ENCODE peak calls at places on chromosomes 7 and 10, in six cellular contexts. One of them, this sample, is unnamed.

GRCh38 chr7:116525913-116526857 is 1.3 kb downstream of the CAV1 start:
- DNase-seq in stimulated activated CD4-positive, alpha-beta T cell treated with anti-CD3 and anti-CD28 coated beads, Interleukin-1b, Interleukin-23, amount 100 ng/mL, for 24 hours: no peak
- DNase-seq in memory B cell: peak; percentile 67
- DNase-seq in left ventricle myocardium superior: peak; percentile 92
- DNase-seq in putamen: peak; percentile 49
- DNase-seq in left colon: peak; percentile 74
- DNase-seq in this sample: no peak

GRCh38 chr7:12111461-12112405 is 99.4 kb upstream of the TMEM106B start:
- DNase-seq in putamen: peak; percentile 34
- DNase-seq in memory B cell: no peak
- DNase-seq in left colon: peak; percentile 20
- DNase-seq in stimulated activated CD4-positive, alpha-beta T cell treated with anti-CD3 and anti-CD28 coated beads, Interleukin-1b, Interleukin-23, amount 100 ng/mL, for 24 hours: no peak
- DNase-seq in left ventricle myocardium superior: no peak
- DNase-seq in this sample: no peak

GRCh38 chr10:124306520-124306919 is 112.2 kb downstream of the OAT start:
- DNase-seq in stimulated activated CD4-positive, alpha-beta T cell treated with anti-CD3 and anti-CD28 coated beads, Interleukin-1b, Interleukin-23, amount 100 ng/mL, for 24 hours: no peak
- DNase-seq in memory B cell: no peak
- DNase-seq in left colon: no peak
- DNase-seq in left ventricle myocardium superior: no peak
- DNase-seq in putamen: no peak
- DNase-seq in this sample: no peak

GRCh38 chr10:75612904-75613684 is 181.7 kb downstream of the LRMDA start:
- DNase-seq in left colon: no peak
- DNase-seq in memory B cell: no peak
- DNase-seq in left ventricle myocardium superior: no peak
- DNase-seq in putamen: peak; percentile 39
- DNase-seq in stimulated activated CD4-positive, alpha-beta T cell treated with anti-CD3 and anti-CD28 coated beads, Interleukin-1b, Interleukin-23, amount 100 ng/mL, for 24 hours: no peak
- DNase-seq in this sample: no peak

GRCh38 chr7:151491859-151492258 is 27.8 kb downstream of the RHEB start:
- DNase-seq in memory B cell: no peak
- DNase-seq in stimulated activated CD4-positive, alpha-beta T cell treated with anti-CD3 and anti-CD28 coated beads, Interleukin-1b, Interleukin-23, amount 100 ng/mL, for 24 hours: no peak
- DNase-seq in left colon: no peak
- DNase-seq in left ventricle myocardium superior: no peak
- DNase-seq in putamen: no peak
- DNase-seq in this sample: no peak

GRCh38 chr10:121087129-121087528 is 236.0 kb downstream of the WDR11 start:
- DNase-seq in memory B cell: no peak
- DNase-seq in left ventricle myocardium superior: no peak
- DNase-seq in putamen: no peak
- DNase-seq in stimulated activated CD4-positive, alpha-beta T cell treated with anti-CD3 and anti-CD28 coated beads, Interleukin-1b, Interleukin-23, amount 100 ng/mL, for 24 hours: no peak
- DNase-seq in left colon: no peak
- DNase-seq in this sample: no peak

GRCh38 chr7:51325937-51326336 is 9.3 kb upstream of the COBL start:
- DNase-seq in memory B cell: no peak
- DNase-seq in left colon: no peak
- DNase-seq in putamen: no peak
- DNase-seq in left ventricle myocardium superior: no peak
- DNase-seq in stimulated activated CD4-positive, alpha-beta T cell treated with anti-CD3 and anti-CD28 coated beads, Interleukin-1b, Interleukin-23, amount 100 ng/mL, for 24 hours: no peak
- DNase-seq in this sample: no peak

GRCh38 chr7:142432386-142432785 is 174.5 kb upstream of the PRSS58 start:
- DNase-seq in stimulated activated CD4-positive, alpha-beta T cell treated with anti-CD3 and anti-CD28 coated beads, Interleukin-1b, Interleukin-23, amount 100 ng/mL, for 24 hours: no peak
- DNase-seq in putamen: no peak
- DNase-seq in left colon: no peak
- DNase-seq in memory B cell: no peak
- DNase-seq in left ventricle myocardium superior: no peak
- DNase-seq in this sample: no peak

GRCh38 chr7:132386249-132386681 is 190.0 kb downstream of the PLXNA4 start:
- DNase-seq in memory B cell: no peak
- DNase-seq in putamen: peak; percentile 10
- DNase-seq in left ventricle myocardium superior: peak; percentile 71
- DNase-seq in left colon: peak; percentile 66
- DNase-seq in stimulated activated CD4-positive, alpha-beta T cell treated with anti-CD3 and anti-CD28 coated beads, Interleukin-1b, Interleukin-23, amount 100 ng/mL, for 24 hours: no peak
- DNase-seq in this sample: no peak

GRCh38 chr10:70762441-70763177 is 22.6 kb downstream of the TBATA start:
- DNase-seq in stimulated activated CD4-positive, alpha-beta T cell treated with anti-CD3 and anti-CD28 coated beads, Interleukin-1b, Interleukin-23, amount 100 ng/mL, for 24 hours: no peak
- DNase-seq in left ventricle myocardium superior: no peak
- DNase-seq in putamen: no peak
- DNase-seq in memory B cell: no peak
- DNase-seq in left colon: no peak
- DNase-seq in this sample: no peak

GRCh38 chr7:24587853-24588252 is 14.6 kb downstream of the PALS2 start:
- DNase-seq in memory B cell: peak; percentile 24
- DNase-seq in left ventricle myocardium superior: no peak
- DNase-seq in putamen: no peak
- DNase-seq in stimulated activated CD4-positive, alpha-beta T cell treated with anti-CD3 and anti-CD28 coated beads, Interleukin-1b, Interleukin-23, amount 100 ng/mL, for 24 hours: no peak
- DNase-seq in left colon: no peak
- DNase-seq in this sample: no peak

GRCh38 chr7:47416454-47417121 is 165.3 kb downstream of the TNS3 start:
- DNase-seq in putamen: no peak
- DNase-seq in stimulated activated CD4-positive, alpha-beta T cell treated with anti-CD3 and anti-CD28 coated beads, Interleukin-1b, Interleukin-23, amount 100 ng/mL, for 24 hours: no peak
- DNase-seq in left colon: no peak
- DNase-seq in left ventricle myocardium superior: no peak
- DNase-seq in memory B cell: no peak
- DNase-seq in this sample: no peak

GRCh38 chr10:89142562-89142961 is 64.6 kb downstream of the CH25H start:
- DNase-seq in left ventricle myocardium superior: no peak
- DNase-seq in memory B cell: no peak
- DNase-seq in stimulated activated CD4-positive, alpha-beta T cell treated with anti-CD3 and anti-CD28 coated beads, Interleukin-1b, Interleukin-23, amount 100 ng/mL, for 24 hours: no peak
- DNase-seq in left colon: no peak
- DNase-seq in putamen: no peak
- DNase-seq in this sample: no peak

GRCh38 chr7:30065746-30066145 is 37.5 kb downstream of the PLEKHA8 start:
- DNase-seq in stimulated activated CD4-positive, alpha-beta T cell treated with anti-CD3 and anti-CD28 coated beads, Interleukin-1b, Interleukin-23, amount 100 ng/mL, for 24 hours: no peak
- DNase-seq in putamen: no peak
- DNase-seq in left ventricle myocardium superior: no peak
- DNase-seq in memory B cell: no peak
- DNase-seq in left colon: no peak
- DNase-seq in this sample: no peak

GRCh38 chr10:11879387-11880168 is 56.4 kb downstream of the PROSER2 start:
- DNase-seq in stimulated activated CD4-positive, alpha-beta T cell treated with anti-CD3 and anti-CD28 coated beads, Interleukin-1b, Interleukin-23, amount 100 ng/mL, for 24 hours: no peak
- DNase-seq in putamen: no peak
- DNase-seq in left ventricle myocardium superior: no peak
- DNase-seq in left colon: no peak
- DNase-seq in memory B cell: no peak
- DNase-seq in this sample: no peak

GRCh38 chr7:157831901-157832810 is 495.4 kb downstream of the DNAJB6 start:
- DNase-seq in stimulated activated CD4-positive, alpha-beta T cell treated with anti-CD3 and anti-CD28 coated beads, Interleukin-1b, Interleukin-23, amount 100 ng/mL, for 24 hours: no peak
- DNase-seq in left ventricle myocardium superior: no peak
- DNase-seq in left colon: no peak
- DNase-seq in memory B cell: no peak
- DNase-seq in putamen: no peak
- DNase-seq in this sample: no peak

GRCh38 chr10:70656489-70656888 is 15.8 kb upstream of the ADAMTS14 start:
- DNase-seq in stimulated activated CD4-positive, alpha-beta T cell treated with anti-CD3 and anti-CD28 coated beads, Interleukin-1b, Interleukin-23, amount 100 ng/mL, for 24 hours: no peak
- DNase-seq in left ventricle myocardium superior: no peak
- DNase-seq in left colon: no peak
- DNase-seq in memory B cell: no peak
- DNase-seq in putamen: no peak
- DNase-seq in this sample: no peak

GRCh38 chr10:44955408-44956070 is 4.1 kb upstream of the RASSF4 start:
- DNase-seq in memory B cell: no peak
- DNase-seq in left ventricle myocardium superior: peak; percentile 71
- DNase-seq in putamen: no peak
- DNase-seq in left colon: no peak
- DNase-seq in stimulated activated CD4-positive, alpha-beta T cell treated with anti-CD3 and anti-CD28 coated beads, Interleukin-1b, Interleukin-23, amount 100 ng/mL, for 24 hours: no peak
- DNase-seq in this sample: no peak

GRCh38 chr10:109891105-109891504 is 32.2 kb downstream of the XPNPEP1 start:
- DNase-seq in left ventricle myocardium superior: no peak
- DNase-seq in left colon: no peak
- DNase-seq in stimulated activated CD4-positive, alpha-beta T cell treated with anti-CD3 and anti-CD28 coated beads, Interleukin-1b, Interleukin-23, amount 100 ng/mL, for 24 hours: no peak
- DNase-seq in putamen: no peak
- DNase-seq in memory B cell: no peak
- DNase-seq in this sample: no peak

GRCh38 chr10:79258894-79259293 is 88.4 kb upstream of the PPIF start:
- DNase-seq in memory B cell: no peak
- DNase-seq in putamen: no peak
- DNase-seq in stimulated activated CD4-positive, alpha-beta T cell treated with anti-CD3 and anti-CD28 coated beads, Interleukin-1b, Interleukin-23, amount 100 ng/mL, for 24 hours: no peak
- DNase-seq in left colon: no peak
- DNase-seq in left ventricle myocardium superior: no peak
- DNase-seq in this sample: no peak

GRCh38 chr10:5108658-5109416 is 14.6 kb downstream of the AKR1C3 start:
- DNase-seq in left ventricle myocardium superior: no peak
- DNase-seq in memory B cell: no peak
- DNase-seq in putamen: no peak
- DNase-seq in stimulated activated CD4-positive, alpha-beta T cell treated with anti-CD3 and anti-CD28 coated beads, Interleukin-1b, Interleukin-23, amount 100 ng/mL, for 24 hours: no peak
- DNase-seq in left colon: no peak
- DNase-seq in this sample: no peak

GRCh38 chr10:111098679-111099437 is 22.0 kb downstream of the ADRA2A start:
- DNase-seq in memory B cell: no peak
- DNase-seq in putamen: no peak
- DNase-seq in left colon: no peak
- DNase-seq in left ventricle myocardium superior: no peak
- DNase-seq in stimulated activated CD4-positive, alpha-beta T cell treated with anti-CD3 and anti-CD28 coated beads, Interleukin-1b, Interleukin-23, amount 100 ng/mL, for 24 hours: no peak
- DNase-seq in this sample: no peak

GRCh38 chr10:5830629-5831445 is 17.6 kb upstream of the GDI2 start:
- DNase-seq in memory B cell: no peak
- DNase-seq in left ventricle myocardium superior: no peak
- DNase-seq in putamen: no peak
- DNase-seq in left colon: no peak
- DNase-seq in stimulated activated CD4-positive, alpha-beta T cell treated with anti-CD3 and anti-CD28 coated beads, Interleukin-1b, Interleukin-23, amount 100 ng/mL, for 24 hours: no peak
- DNase-seq in this sample: no peak

GRCh38 chr7:24378871-24379608 is 95.0 kb downstream of the NPY start:
- DNase-seq in left colon: no peak
- DNase-seq in memory B cell: no peak
- DNase-seq in stimulated activated CD4-positive, alpha-beta T cell treated with anti-CD3 and anti-CD28 coated beads, Interleukin-1b, Interleukin-23, amount 100 ng/mL, for 24 hours: no peak
- DNase-seq in left ventricle myocardium superior: no peak
- DNase-seq in putamen: no peak
- DNase-seq in this sample: no peak

GRCh38 chr10:113712755-113713154 is 33.0 kb downstream of the CASP7 start:
- DNase-seq in left colon: peak; percentile 52
- DNase-seq in memory B cell: no peak
- DNase-seq in stimulated activated CD4-positive, alpha-beta T cell treated with anti-CD3 and anti-CD28 coated beads, Interleukin-1b, Interleukin-23, amount 100 ng/mL, for 24 hours: no peak
- DNase-seq in putamen: no peak
- DNase-seq in left ventricle myocardium superior: no peak
- DNase-seq in this sample: peak; percentile 67

GRCh38 chr10:70417568-70417967 is 13.6 kb downstream of the EIF4EBP2 start:
- DNase-seq in left ventricle myocardium superior: no peak
- DNase-seq in putamen: no peak
- DNase-seq in stimulated activated CD4-positive, alpha-beta T cell treated with anti-CD3 and anti-CD28 coated beads, Interleukin-1b, Interleukin-23, amount 100 ng/mL, for 24 hours: no peak
- DNase-seq in memory B cell: no peak
- DNase-seq in left colon: no peak
- DNase-seq in this sample: no peak

GRCh38 chr7:22120391-22121053 is 174.8 kb upstream of the CDCA7L start:
- DNase-seq in stimulated activated CD4-positive, alpha-beta T cell treated with anti-CD3 and anti-CD28 coated beads, Interleukin-1b, Interleukin-23, amount 100 ng/mL, for 24 hours: no peak
- DNase-seq in left ventricle myocardium superior: no peak
- DNase-seq in memory B cell: no peak
- DNase-seq in left colon: no peak
- DNase-seq in putamen: no peak
- DNase-seq in this sample: no peak

GRCh38 chr7:81110673-81111072 is 191.8 kb upstream of the SEMA3C start:
- DNase-seq in left colon: no peak
- DNase-seq in left ventricle myocardium superior: no peak
- DNase-seq in memory B cell: no peak
- DNase-seq in putamen: no peak
- DNase-seq in stimulated activated CD4-positive, alpha-beta T cell treated with anti-CD3 and anti-CD28 coated beads, Interleukin-1b, Interleukin-23, amount 100 ng/mL, for 24 hours: no peak
- DNase-seq in this sample: no peak

GRCh38 chr7:141511370-141512335 is 39.6 kb upstream of the AGK start:
- DNase-seq in left ventricle myocardium superior: peak; percentile 34
- DNase-seq in left colon: peak; percentile 14
- DNase-seq in putamen: peak; percentile 45
- DNase-seq in stimulated activated CD4-positive, alpha-beta T cell treated with anti-CD3 and anti-CD28 coated beads, Interleukin-1b, Interleukin-23, amount 100 ng/mL, for 24 hours: no peak
- DNase-seq in memory B cell: no peak
- DNase-seq in this sample: no peak

GRCh38 chr7:108561047-108561619 is 8.4 kb downstream of the THAP5 start:
- DNase-seq in left colon: no peak
- DNase-seq in stimulated activated CD4-positive, alpha-beta T cell treated with anti-CD3 and anti-CD28 coated beads, Interleukin-1b, Interleukin-23, amount 100 ng/mL, for 24 hours: no peak
- DNase-seq in left ventricle myocardium superior: no peak
- DNase-seq in memory B cell: no peak
- DNase-seq in putamen: no peak
- DNase-seq in this sample: no peak

GRCh38 chr7:149011491-149011890 is 16.8 kb downstream of the PDIA4 start:
- DNase-seq in memory B cell: no peak
- DNase-seq in left ventricle myocardium superior: no peak
- DNase-seq in stimulated activated CD4-positive, alpha-beta T cell treated with anti-CD3 and anti-CD28 coated beads, Interleukin-1b, Interleukin-23, amount 100 ng/mL, for 24 hours: no peak
- DNase-seq in putamen: no peak
- DNase-seq in left colon: no peak
- DNase-seq in this sample: no peak

GRCh38 chr10:103736763-103737162 is 118.6 kb downstream of the SH3PXD2A start:
- DNase-seq in stimulated activated CD4-positive, alpha-beta T cell treated with anti-CD3 and anti-CD28 coated beads, Interleukin-1b, Interleukin-23, amount 100 ng/mL, for 24 hours: no peak
- DNase-seq in memory B cell: no peak
- DNase-seq in left ventricle myocardium superior: no peak
- DNase-seq in putamen: no peak
- DNase-seq in left colon: no peak
- DNase-seq in this sample: no peak

GRCh38 chr7:36638140-36638539 is 86.2 kb downstream of the AOAH start:
- DNase-seq in left colon: no peak
- DNase-seq in putamen: no peak
- DNase-seq in memory B cell: no peak
- DNase-seq in left ventricle myocardium superior: no peak
- DNase-seq in stimulated activated CD4-positive, alpha-beta T cell treated with anti-CD3 and anti-CD28 coated beads, Interleukin-1b, Interleukin-23, amount 100 ng/mL, for 24 hours: no peak
- DNase-seq in this sample: no peak

GRCh38 chr7:16266877-16267276 is 154.5 kb downstream of the CRPPA start:
- DNase-seq in stimulated activated CD4-positive, alpha-beta T cell treated with anti-CD3 and anti-CD28 coated beads, Interleukin-1b, Interleukin-23, amount 100 ng/mL, for 24 hours: no peak
- DNase-seq in left colon: no peak
- DNase-seq in memory B cell: no peak
- DNase-seq in putamen: no peak
- DNase-seq in left ventricle myocardium superior: no peak
- DNase-seq in this sample: no peak

GRCh38 chr7:82562716-82563404 is 119.3 kb upstream of the CACNA2D1 start:
- DNase-seq in putamen: no peak
- DNase-seq in left colon: no peak
- DNase-seq in stimulated activated CD4-positive, alpha-beta T cell treated with anti-CD3 and anti-CD28 coated beads, Interleukin-1b, Interleukin-23, amount 100 ng/mL, for 24 hours: no peak
- DNase-seq in memory B cell: no peak
- DNase-seq in left ventricle myocardium superior: no peak
- DNase-seq in this sample: no peak

GRCh38 chr10:10796774-10797415 is 220.8 kb upstream of the CELF2 start:
- DNase-seq in putamen: no peak
- DNase-seq in left colon: no peak
- DNase-seq in left ventricle myocardium superior: no peak
- DNase-seq in memory B cell: no peak
- DNase-seq in stimulated activated CD4-positive, alpha-beta T cell treated with anti-CD3 and anti-CD28 coated beads, Interleukin-1b, Interleukin-23, amount 100 ng/mL, for 24 hours: no peak
- DNase-seq in this sample: no peak

GRCh38 chr10:46092523-46093195 is 46.6 kb upstream of the MSMB start:
- DNase-seq in left colon: no peak
- DNase-seq in left ventricle myocardium superior: no peak
- DNase-seq in memory B cell: no peak
- DNase-seq in stimulated activated CD4-positive, alpha-beta T cell treated with anti-CD3 and anti-CD28 coated beads, Interleukin-1b, Interleukin-23, amount 100 ng/mL, for 24 hours: no peak
- DNase-seq in putamen: no peak
- DNase-seq in this sample: no peak

GRCh38 chr10:33290286-33291052 is 44.0 kb downstream of the NRP1 start:
- DNase-seq in putamen: no peak
- DNase-seq in stimulated activated CD4-positive, alpha-beta T cell treated with anti-CD3 and anti-CD28 coated beads, Interleukin-1b, Interleukin-23, amount 100 ng/mL, for 24 hours: no peak
- DNase-seq in memory B cell: no peak
- DNase-seq in left colon: no peak
- DNase-seq in left ventricle myocardium superior: no peak
- DNase-seq in this sample: no peak